ENCODE peak calls at places on chromosome 12, in six cellular contexts. D is GM12891, E is H1, P is GM12878, N is K562, V is HepG2. A is an unnamed sample.

GRCh38 chr12:46915082-46915481 is 89.3 kb upstream of the SLC38A4 start:
- DNase-seq in E (no peak), P (no peak), V (no peak), D (no peak), N (no peak), A (no peak)

GRCh38 chr12:106248177-106248848 is 493 bp upstream of the CKAP4 start:
- DNase-seq in P (no peak), N (no peak), E (no peak), D (peak; percentile 35), V (peak; percentile 19), A (peak; percentile 34)

GRCh38 chr12:50640321-50640939 is 123.5 kb upstream of the ATF1 start:
- DNase-seq in P (no peak), N (no peak), E (no peak), D (no peak), V (no peak), A (no peak)

GRCh38 chr12:50533971-50534370 is 29.2 kb downstream of the DIP2B start:
- DNase-seq in D (no peak), E (no peak), V (no peak), P (no peak), N (no peak), A (no peak)

GRCh38 chr12:14948672-14949071 is 10.3 kb upstream of the ERP27 start:
- DNase-seq in P (peak; percentile 90), D (peak; percentile 43), V (no peak), N (no peak), E (no peak), A (no peak)

GRCh38 chr12:22518067-22518719 is 26.1 kb downstream of the C2CD5 start:
- DNase-seq in P (no peak), V (no peak), E (no peak), N (no peak), D (no peak), A (no peak)

GRCh38 chr12:97177482-97177881 is 270.4 kb downstream of the NEDD1 start:
- DNase-seq in E (no peak), D (no peak), N (no peak), P (no peak), V (no peak), A (no peak)

GRCh38 chr12:126974779-126975178 is 1292.2 kb upstream of the TMEM132C start:
- DNase-seq in D (no peak), E (no peak), N (peak; percentile 48), V (no peak), P (no peak), A (no peak)

GRCh38 chr12:1794440-1795090 is 25.8 kb upstream of the LRTM2 start:
- DNase-seq in E (no peak), D (no peak), P (no peak), N (no peak), V (no peak), A (no peak)

GRCh38 chr12:42372154-42372791 is 46.3 kb downstream of the PPHLN1 start:
- DNase-seq in P (peak; percentile 49), D (peak; percentile 5), V (peak; percentile 58), E (no peak), N (peak; percentile 53), A (peak; percentile 19)

GRCh38 chr12:10153271-10154144 is 18.4 kb downstream of the OLR1 start:
- DNase-seq in P (no peak), E (peak; percentile 61), N (peak; percentile 33), D (peak; percentile 37), V (peak; percentile 16), A (peak; percentile 27)

GRCh38 chr12:90122716-90123115 is 414.1 kb upstream of the ATP2B1 start:
- DNase-seq in P (no peak), N (no peak), V (no peak), E (no peak), D (no peak), A (no peak)

GRCh38 chr12:57793920-57794319 is 11.3 kb downstream of the TSFM start:
- DNase-seq in V (no peak), N (no peak), E (no peak), P (no peak), D (no peak), A (no peak)

GRCh38 chr12:93060666-93061413 is 131.7 kb upstream of the EEA1 start:
- DNase-seq in E (no peak), N (peak; percentile 28), D (no peak), V (peak; percentile 63), P (peak; percentile 21), A (no peak)

GRCh38 chr12:132909030-132909368 is 21.6 kb upstream of the CHFR start:
- DNase-seq in P (no peak), N (no peak), D (no peak), E (no peak), V (no peak), A (no peak)

GRCh38 chr12:109451400-109451799 is 25.7 kb downstream of the KCTD10 start:
- DNase-seq in E (no peak), V (no peak), D (no peak), N (no peak), P (no peak), A (no peak)

GRCh38 chr12:56723889-56724659 is 1.0 kb downstream of the NACA start:
- DNase-seq in P (no peak), D (no peak), V (peak; percentile 41), N (no peak), E (no peak), A (no peak)

GRCh38 chr12:129483494-129483893 is 420.3 kb downstream of the TMEM132D start:
- DNase-seq in N (no peak), E (no peak), V (no peak), D (no peak), P (no peak), A (no peak)

GRCh38 chr12:96401061-96401871 is 1.0 kb upstream of the CDK17 start:
- DNase-seq in P (peak; percentile 72), N (peak; percentile 75), D (no peak), E (no peak), V (peak; percentile 45), A (no peak)

GRCh38 chr12:5715076-5715475 is 230.0 kb downstream of the ANO2 start:
- DNase-seq in N (no peak), E (no peak), P (no peak), D (no peak), V (peak; percentile 6), A (no peak)

GRCh38 chr12:75974323-75975273 is 57.0 kb downstream of the PHLDA1 start:
- DNase-seq in D (no peak), E (no peak), N (no peak), P (no peak), V (peak; percentile 36), A (no peak)

GRCh38 chr12:3885179-3886094 is 12.2 kb upstream of the PARP11 start:
- DNase-seq in P (no peak), V (peak; percentile 36), D (no peak), E (no peak), N (no peak), A (no peak)

GRCh38 chr12:109951136-109951535 is 45.0 kb downstream of the GIT2 start:
- DNase-seq in D (no peak), P (no peak), E (no peak), V (no peak), N (no peak), A (no peak)

GRCh38 chr12:89678225-89678624 is 30.4 kb downstream of the ATP2B1 start:
- DNase-seq in E (no peak), N (peak; percentile 70), D (no peak), P (no peak), V (no peak), A (no peak)

GRCh38 chr12:13764748-13765147 is 216.7 kb downstream of the GRIN2B start:
- DNase-seq in V (no peak), N (no peak), P (no peak), D (no peak), E (no peak), A (no peak)

GRCh38 chr12:5912437-5913334 is 32.4 kb downstream of the ANO2 start:
- DNase-seq in P (no peak), D (no peak), N (peak; percentile 21), E (peak; percentile 51), V (no peak), A (no peak)

DNA sequence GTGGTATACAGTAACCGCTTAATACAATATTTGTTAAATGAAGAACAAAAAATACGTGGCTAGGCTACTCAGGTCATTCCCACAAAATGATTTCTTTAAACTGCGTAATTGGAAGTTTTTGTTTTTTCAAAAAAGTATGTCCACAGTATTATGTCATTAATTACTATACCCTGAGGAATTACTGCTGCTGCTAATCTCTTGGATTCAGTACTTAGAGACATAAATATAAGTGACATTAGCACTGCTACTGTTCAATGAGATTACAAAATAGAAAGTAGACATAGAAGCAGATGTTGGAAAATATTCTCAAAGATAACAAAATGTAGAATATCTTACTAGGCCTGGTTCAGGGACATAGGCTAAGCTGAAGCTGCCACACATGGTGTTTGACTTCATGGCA is 36.3 kb downstream of the HMGA2 start:
- DNase-seq in D (no peak), E (no peak), V (no peak), P (no peak), N (no peak), A (no peak)
- TF ChIP-seq POLR2A in D (no peak), E (no peak), V (no peak), P (no peak), N (no peak), A (no peak)

GRCh38 chr12:100826323-100826722 is 31.7 kb downstream of the ANO4 start:
- DNase-seq in D (no peak), P (no peak), V (peak; percentile 23), N (peak; percentile 11), E (no peak), A (no peak)

GRCh38 chr12:100824476-100824875 is 29.9 kb downstream of the ANO4 start:
- DNase-seq in P (no peak), E (no peak), D (no peak), V (no peak), N (no peak), A (no peak)

GRCh38 chr12:100827901-100828520 is 33.4 kb downstream of the ANO4 start:
- DNase-seq in E (no peak), P (no peak), V (peak; percentile 13), N (peak; percentile 17), D (no peak), A (no peak)

GRCh38 chr12:100820314-100820713 is 25.7 kb downstream of the ANO4 start:
- DNase-seq in P (no peak), E (no peak), D (no peak), N (no peak), V (no peak), A (no peak)

GRCh38 chr12:100823988-100824387 is 29.4 kb downstream of the ANO4 start:
- DNase-seq in V (no peak), P (no peak), E (no peak), N (no peak), D (no peak), A (no peak)
- TF ChIP-seq TAF1 in V (no peak), P (no peak), E (no peak), N (no peak), D (no peak), A (no peak)

DNA sequence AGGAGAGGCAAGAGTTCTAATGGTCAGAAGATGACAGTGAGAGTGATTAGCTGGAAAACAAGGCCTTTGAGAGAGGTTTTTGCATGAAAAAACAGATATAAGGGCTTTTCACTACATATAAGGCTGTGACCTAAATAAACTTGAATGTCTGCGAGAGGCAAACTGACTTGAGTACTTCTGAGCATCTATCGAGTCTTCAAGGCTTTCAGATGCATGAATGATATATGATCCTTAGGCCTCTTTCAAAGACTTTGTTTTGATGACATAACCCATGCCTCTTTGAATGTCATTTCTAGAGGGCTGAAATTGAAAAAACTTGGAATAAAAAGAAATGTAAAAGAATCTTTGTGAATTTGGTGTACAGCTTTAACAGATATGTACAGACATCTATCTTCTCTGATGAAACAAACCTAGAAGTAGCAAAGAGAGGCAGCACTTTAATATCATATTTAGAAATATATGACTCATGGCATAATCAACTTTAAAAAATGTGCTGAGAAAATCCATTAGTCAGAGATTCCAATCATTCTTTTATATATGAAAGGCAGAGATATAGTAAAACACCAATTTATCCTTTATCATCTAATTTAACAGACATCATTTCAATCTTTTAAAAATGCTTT is 72.6 kb downstream of the PPM1H start:
- DNase-seq in E (no peak), D (no peak), P (no peak), V (no peak), N (no peak), A (no peak)
- TF ChIP-seq POLR2AphosphoS5 in E (no peak), D (no peak), P (no peak), V (no peak), N (no peak), A (no peak)

GRCh38 chr12:113232787-113233585 is 11.7 kb downstream of the TPCN1 start:
- DNase-seq in P (peak; percentile 69), N (no peak), D (peak; percentile 49), E (no peak), V (no peak), A (peak; percentile 66)
- TF ChIP-seq POLR2A in P (peak; percentile 72), N (no peak), D (no peak), E (no peak), V (no peak), A (peak; percentile 27)